ENCODE peak calls at places on chromosomes 16 and 17, in nine cellular contexts. One of them, this sample, is unnamed.

GRCh38 chr16:88510091-88510719 is 57.1 kb downstream of the ZFPM1 start:
- DNase-seq in A549: no peak
- DNase-seq in GM23338: no peak
- DNase-seq in ovary: no peak
- DNase-seq in IMR-90: no peak
- DNase-seq in nephron progenitor cell: no peak
- DNase-seq in fibroblast of villous mesenchyme: no peak
- DNase-seq in Peyer's patch: no peak
- DNase-seq in AG04449: no peak
- DNase-seq in this sample: no peak

GRCh38 chr17:70258465-70258864 is 89.1 kb downstream of the KCNJ2 start:
- DNase-seq in GM23338: no peak
- DNase-seq in ovary: no peak
- DNase-seq in Peyer's patch: no peak
- DNase-seq in A549: no peak
- DNase-seq in nephron progenitor cell: no peak
- DNase-seq in AG04449: no peak
- DNase-seq in fibroblast of villous mesenchyme: no peak
- DNase-seq in IMR-90: no peak
- DNase-seq in this sample: no peak

GRCh38 chr17:66214893-66215528 is 14.2 kb downstream of the APOH start:
- DNase-seq in fibroblast of villous mesenchyme: no peak
- DNase-seq in nephron progenitor cell: no peak
- DNase-seq in AG04449: no peak
- DNase-seq in GM23338: no peak
- DNase-seq in Peyer's patch: no peak
- DNase-seq in ovary: no peak
- DNase-seq in A549: no peak
- DNase-seq in IMR-90: no peak
- DNase-seq in this sample: no peak

GRCh38 chr17:67033613-67034012 is 10.7 kb upstream of the CACNG1 start:
- DNase-seq in IMR-90: no peak
- DNase-seq in fibroblast of villous mesenchyme: no peak
- DNase-seq in A549: no peak
- DNase-seq in Peyer's patch: no peak
- DNase-seq in AG04449: no peak
- DNase-seq in ovary: no peak
- DNase-seq in GM23338: no peak
- DNase-seq in nephron progenitor cell: no peak
- DNase-seq in this sample: no peak

GRCh38 chr17:17694229-17695081 is 13.2 kb downstream of the RAI1 start:
- DNase-seq in A549: peak
- DNase-seq in GM23338: peak
- DNase-seq in Peyer's patch: peak
- DNase-seq in fibroblast of villous mesenchyme: peak
- DNase-seq in AG04449: no peak
- DNase-seq in IMR-90: peak
- DNase-seq in ovary: peak
- DNase-seq in nephron progenitor cell: peak
- DNase-seq in this sample: peak

GRCh38 chr17:65807361-65807760 is 245.9 kb upstream of the AXIN2 start:
- DNase-seq in fibroblast of villous mesenchyme: no peak
- DNase-seq in nephron progenitor cell: no peak
- DNase-seq in GM23338: no peak
- DNase-seq in Peyer's patch: no peak
- DNase-seq in IMR-90: no peak
- DNase-seq in AG04449: no peak
- DNase-seq in ovary: no peak
- DNase-seq in A549: no peak
- DNase-seq in this sample: no peak

GRCh38 chr17:9230861-9231260 is 209.6 kb downstream of the NTN1 start:
- DNase-seq in nephron progenitor cell: no peak
- DNase-seq in fibroblast of villous mesenchyme: no peak
- DNase-seq in ovary: no peak
- DNase-seq in Peyer's patch: no peak
- DNase-seq in AG04449: no peak
- DNase-seq in IMR-90: no peak
- DNase-seq in GM23338: no peak
- DNase-seq in A549: no peak
- DNase-seq in this sample: no peak

GRCh38 chr17:49621946-49622529 is 46.4 kb downstream of the NXPH3 start:
- DNase-seq in fibroblast of villous mesenchyme: no peak
- DNase-seq in ovary: no peak
- DNase-seq in AG04449: no peak
- DNase-seq in IMR-90: no peak
- DNase-seq in A549: no peak
- DNase-seq in Peyer's patch: no peak
- DNase-seq in GM23338: no peak
- DNase-seq in nephron progenitor cell: no peak
- DNase-seq in this sample: no peak

GRCh38 chr16:47888142-47888541 is 267.7 kb downstream of the ABCC12 start:
- DNase-seq in GM23338: peak
- DNase-seq in fibroblast of villous mesenchyme: peak
- DNase-seq in IMR-90: peak
- DNase-seq in nephron progenitor cell: no peak
- DNase-seq in Peyer's patch: no peak
- DNase-seq in ovary: no peak
- DNase-seq in A549: peak
- DNase-seq in AG04449: peak
- DNase-seq in this sample: no peak

GRCh38 chr17:18039535-18040286 is 503 bp downstream of the GID4 start:
- DNase-seq in IMR-90: no peak
- DNase-seq in Peyer's patch: peak
- DNase-seq in GM23338: peak
- DNase-seq in ovary: peak
- DNase-seq in AG04449: no peak
- DNase-seq in A549: peak
- DNase-seq in nephron progenitor cell: no peak
- DNase-seq in fibroblast of villous mesenchyme: peak
- DNase-seq in this sample: peak

GRCh38 chr17:75504347-75505151 is 10.8 kb downstream of the CASKIN2 start:
- DNase-seq in IMR-90: no peak
- DNase-seq in GM23338: peak
- DNase-seq in A549: peak
- DNase-seq in nephron progenitor cell: no peak
- DNase-seq in Peyer's patch: peak
- DNase-seq in fibroblast of villous mesenchyme: no peak
- DNase-seq in ovary: no peak
- DNase-seq in AG04449: no peak
- DNase-seq in this sample: no peak

GRCh38 chr16:74817851-74818250 is 43.2 kb upstream of the FA2H start:
- DNase-seq in A549: no peak
- DNase-seq in AG04449: no peak
- DNase-seq in nephron progenitor cell: no peak
- DNase-seq in ovary: no peak
- DNase-seq in Peyer's patch: no peak
- DNase-seq in fibroblast of villous mesenchyme: no peak
- DNase-seq in GM23338: peak
- DNase-seq in IMR-90: no peak
- DNase-seq in this sample: no peak

GRCh38 chr16:88376835-88377726 is 5.7 kb upstream of the ZNF469 start:
- DNase-seq in GM23338: no peak
- DNase-seq in nephron progenitor cell: no peak
- DNase-seq in A549: no peak
- DNase-seq in IMR-90: no peak
- DNase-seq in ovary: peak
- DNase-seq in AG04449: no peak
- DNase-seq in Peyer's patch: no peak
- DNase-seq in fibroblast of villous mesenchyme: no peak
- DNase-seq in this sample: no peak

GRCh38 chr16:21554795-21555585 is 44.4 kb upstream of the METTL9 start:
- DNase-seq in Peyer's patch: peak
- DNase-seq in nephron progenitor cell: peak
- DNase-seq in ovary: peak
- DNase-seq in GM23338: peak
- DNase-seq in IMR-90: peak
- DNase-seq in fibroblast of villous mesenchyme: peak
- DNase-seq in AG04449: no peak
- DNase-seq in A549: peak
- DNase-seq in this sample: peak
- TF ChIP-seq CTCF in Peyer's patch: peak
- TF ChIP-seq CTCF in nephron progenitor cell: peak
- TF ChIP-seq CTCF in ovary: peak
- TF ChIP-seq CTCF in GM23338: peak
- TF ChIP-seq CTCF in IMR-90: peak
- TF ChIP-seq CTCF in fibroblast of villous mesenchyme: peak
- TF ChIP-seq CTCF in AG04449: peak
- TF ChIP-seq CTCF in A549: peak
- TF ChIP-seq CTCF in this sample: no peak

GRCh38 chr17:57750930-57751329 is 5.8 kb upstream of the CCDC182 start:
- DNase-seq in nephron progenitor cell: no peak
- DNase-seq in GM23338: no peak
- DNase-seq in IMR-90: no peak
- DNase-seq in Peyer's patch: no peak
- DNase-seq in fibroblast of villous mesenchyme: no peak
- DNase-seq in ovary: peak
- DNase-seq in AG04449: no peak
- DNase-seq in A549: no peak
- DNase-seq in this sample: no peak

GRCh38 chr17:57750109-57750845 is 5.2 kb upstream of the CCDC182 start:
- DNase-seq in GM23338: no peak
- DNase-seq in Peyer's patch: no peak
- DNase-seq in A549: no peak
- DNase-seq in AG04449: no peak
- DNase-seq in IMR-90: no peak
- DNase-seq in fibroblast of villous mesenchyme: no peak
- DNase-seq in nephron progenitor cell: no peak
- DNase-seq in ovary: no peak
- DNase-seq in this sample: peak

GRCh38 chr17:57749701-57750100 is 4.6 kb upstream of the CCDC182 start:
- DNase-seq in AG04449: no peak
- DNase-seq in A549: no peak
- DNase-seq in IMR-90: no peak
- DNase-seq in ovary: no peak
- DNase-seq in fibroblast of villous mesenchyme: no peak
- DNase-seq in GM23338: no peak
- DNase-seq in nephron progenitor cell: no peak
- DNase-seq in Peyer's patch: no peak
- DNase-seq in this sample: peak

GRCh38 chr17:57751348-57751970 is 6.4 kb upstream of the CCDC182 start:
- DNase-seq in ovary: no peak
- DNase-seq in IMR-90: no peak
- DNase-seq in A549: no peak
- DNase-seq in GM23338: no peak
- DNase-seq in nephron progenitor cell: no peak
- DNase-seq in fibroblast of villous mesenchyme: no peak
- DNase-seq in Peyer's patch: no peak
- DNase-seq in AG04449: no peak
- DNase-seq in this sample: no peak

DNA sequence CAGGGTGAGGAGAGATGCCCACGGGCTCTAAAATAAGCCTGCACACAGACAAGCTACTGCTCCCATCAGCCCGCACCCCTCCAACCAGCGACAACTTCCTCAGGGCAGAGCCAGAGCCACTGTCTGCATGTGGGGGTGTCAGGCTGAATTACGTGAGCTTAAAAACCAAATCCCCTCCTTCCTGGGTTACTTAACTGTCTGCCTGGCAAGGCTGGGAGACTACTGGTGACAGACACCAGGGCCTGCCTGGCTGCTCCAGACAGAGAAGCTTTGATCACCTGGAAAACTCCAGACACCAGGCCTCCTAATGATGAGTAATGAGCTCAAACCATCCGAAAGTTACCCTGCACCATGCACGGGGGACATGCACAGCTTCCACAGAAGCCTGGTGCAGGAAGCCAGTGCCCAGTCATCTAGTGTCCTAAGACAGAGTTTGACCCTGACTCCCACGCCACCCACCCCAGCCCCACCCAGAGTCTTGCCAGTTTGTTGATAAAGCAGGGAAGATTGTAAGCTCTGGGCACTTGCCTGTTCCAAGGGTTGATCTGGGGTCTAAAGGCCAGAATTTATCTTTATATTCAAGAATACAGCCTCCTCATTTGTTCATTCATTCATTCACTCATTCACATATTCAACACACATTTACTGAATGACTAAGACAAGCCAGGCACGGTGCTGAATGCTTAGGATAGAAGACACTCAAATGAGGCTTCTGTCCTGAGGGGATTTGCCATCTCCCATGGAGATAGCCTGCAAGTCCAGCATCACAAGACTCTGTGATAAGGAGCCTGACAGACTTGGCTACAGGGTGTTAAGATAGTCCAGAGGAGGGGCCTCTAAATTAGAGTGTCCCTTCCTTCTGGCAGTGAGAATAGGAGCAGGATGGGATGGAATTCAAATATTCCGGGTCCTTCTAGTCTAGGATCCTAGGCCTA is 7.1 kb upstream of the CCDC182 start:
- DNase-seq in fibroblast of villous mesenchyme: no peak
- DNase-seq in Peyer's patch: no peak
- DNase-seq in A549: no peak
- DNase-seq in GM23338: no peak
- DNase-seq in ovary: no peak
- DNase-seq in IMR-90: no peak
- DNase-seq in nephron progenitor cell: no peak
- DNase-seq in AG04449: no peak
- DNase-seq in this sample: no peak
- TF ChIP-seq CTCF in fibroblast of villous mesenchyme: no peak
- TF ChIP-seq CTCF in Peyer's patch: no peak
- TF ChIP-seq CTCF in A549: no peak
- TF ChIP-seq CTCF in GM23338: no peak
- TF ChIP-seq CTCF in ovary: no peak
- TF ChIP-seq CTCF in IMR-90: no peak
- TF ChIP-seq CTCF in nephron progenitor cell: no peak
- TF ChIP-seq CTCF in AG04449: no peak
- TF ChIP-seq CTCF in this sample: no peak

GRCh38 chr17:6429266-6429665 is 5.7 kb downstream of the AIPL1 start:
- DNase-seq in GM23338: no peak
- DNase-seq in nephron progenitor cell: no peak
- DNase-seq in AG04449: no peak
- DNase-seq in IMR-90: no peak
- DNase-seq in A549: no peak
- DNase-seq in fibroblast of villous mesenchyme: no peak
- DNase-seq in ovary: no peak
- DNase-seq in Peyer's patch: no peak
- DNase-seq in this sample: no peak
- TF ChIP-seq CTCF in GM23338: no peak
- TF ChIP-seq CTCF in nephron progenitor cell: no peak
- TF ChIP-seq CTCF in AG04449: no peak
- TF ChIP-seq CTCF in IMR-90: no peak
- TF ChIP-seq CTCF in A549: no peak
- TF ChIP-seq CTCF in fibroblast of villous mesenchyme: no peak
- TF ChIP-seq CTCF in ovary: no peak
- TF ChIP-seq CTCF in Peyer's patch: no peak
- TF ChIP-seq CTCF in this sample: no peak

DNA sequence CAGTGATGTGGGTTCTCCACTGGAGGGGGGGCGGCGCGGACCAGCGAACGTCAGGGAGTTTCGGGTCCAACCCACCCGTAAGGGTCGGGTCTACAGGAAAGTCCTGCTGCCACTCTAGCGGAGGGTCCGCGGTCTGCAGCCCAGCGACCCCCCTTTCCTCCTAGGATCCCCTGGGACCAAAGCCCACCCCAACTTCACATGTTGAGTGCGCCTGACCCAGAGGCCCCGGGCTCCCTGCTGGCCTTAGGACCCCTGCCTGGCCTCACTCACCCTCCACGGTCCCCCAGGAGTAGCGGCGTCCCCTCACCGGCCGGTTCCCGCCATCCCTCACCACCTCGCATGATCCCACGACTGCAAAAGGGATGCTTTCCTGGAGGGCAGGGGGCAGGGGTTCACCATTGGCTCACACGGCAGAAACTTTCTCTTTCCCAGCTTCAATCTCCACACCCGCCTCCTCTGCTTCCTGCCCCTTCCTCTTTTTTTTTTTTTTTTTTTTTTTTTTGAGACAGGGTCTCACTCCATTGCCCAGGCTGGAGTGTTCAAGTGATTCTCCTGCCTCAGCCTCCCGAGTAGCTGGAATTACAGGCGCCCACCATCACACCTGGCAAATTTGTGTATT is 3.1 kb downstream of the SEPTIN1 start:
- DNase-seq in nephron progenitor cell: no peak
- DNase-seq in GM23338: no peak
- DNase-seq in A549: no peak
- DNase-seq in fibroblast of villous mesenchyme: no peak
- DNase-seq in ovary: no peak
- DNase-seq in Peyer's patch: no peak
- DNase-seq in IMR-90: no peak
- DNase-seq in AG04449: no peak
- DNase-seq in this sample: peak
- TF ChIP-seq CTCF in nephron progenitor cell: no peak
- TF ChIP-seq CTCF in GM23338: no peak
- TF ChIP-seq CTCF in A549: no peak
- TF ChIP-seq CTCF in fibroblast of villous mesenchyme: no peak
- TF ChIP-seq CTCF in ovary: no peak
- TF ChIP-seq CTCF in Peyer's patch: no peak
- TF ChIP-seq CTCF in IMR-90: no peak
- TF ChIP-seq CTCF in AG04449: no peak
- TF ChIP-seq CTCF in this sample: no peak

This sample was measured in lower leg skin.